ENCODE peak calls at places on chromosomes 11 and 22, in six cellular contexts. One of them, this sample, is unnamed.

GRCh38 chr11:32162906-32163305 is 72.0 kb downstream of the RCN1 start:
- DNase-seq in upper lobe of right lung: no peak
- DNase-seq in epithelial cell of esophagus: no peak
- DNase-seq in cardiac muscle cell: no peak
- DNase-seq in foreskin fibroblast: no peak
- DNase-seq in mucosa of descending colon: no peak
- DNase-seq in this sample: no peak

GRCh38 chr11:96199563-96200025 is 143.4 kb downstream of the MAML2 start:
- DNase-seq in mucosa of descending colon: no peak
- DNase-seq in cardiac muscle cell: no peak
- DNase-seq in upper lobe of right lung: no peak
- DNase-seq in epithelial cell of esophagus: peak
- DNase-seq in foreskin fibroblast: no peak
- DNase-seq in this sample: no peak

GRCh38 chr11:47408598-47409439 is 429 bp downstream of the SLC39A13 start:
- DNase-seq in foreskin fibroblast: peak
- DNase-seq in mucosa of descending colon: peak
- DNase-seq in upper lobe of right lung: peak
- DNase-seq in cardiac muscle cell: no peak
- DNase-seq in epithelial cell of esophagus: peak
- DNase-seq in this sample: peak

GRCh38 chr11:17532814-17533213 is 11.4 kb downstream of the USH1C start:
- DNase-seq in upper lobe of right lung: no peak
- DNase-seq in foreskin fibroblast: no peak
- DNase-seq in cardiac muscle cell: no peak
- DNase-seq in mucosa of descending colon: no peak
- DNase-seq in epithelial cell of esophagus: no peak
- DNase-seq in this sample: no peak

GRCh38 chr11:44684886-44685285 is 41.9 kb upstream of the TSPAN18 start:
- DNase-seq in upper lobe of right lung: no peak
- DNase-seq in mucosa of descending colon: no peak
- DNase-seq in epithelial cell of esophagus: no peak
- DNase-seq in foreskin fibroblast: no peak
- DNase-seq in cardiac muscle cell: no peak
- DNase-seq in this sample: no peak

GRCh38 chr11:107018274-107018901 is at the start of gene GUCY1A2:
- DNase-seq in foreskin fibroblast: peak
- DNase-seq in mucosa of descending colon: no peak
- DNase-seq in upper lobe of right lung: no peak
- DNase-seq in cardiac muscle cell: peak
- DNase-seq in epithelial cell of esophagus: no peak
- DNase-seq in this sample: no peak

GRCh38 chr11:44016129-44016528 is 31.7 kb upstream of the ACCSL start:
- DNase-seq in epithelial cell of esophagus: no peak
- DNase-seq in upper lobe of right lung: no peak
- DNase-seq in mucosa of descending colon: no peak
- DNase-seq in foreskin fibroblast: peak
- DNase-seq in cardiac muscle cell: no peak
- DNase-seq in this sample: peak

GRCh38 chr11:72793081-72793451 is 781 bp downstream of the STARD10 start:
- DNase-seq in epithelial cell of esophagus: no peak
- DNase-seq in cardiac muscle cell: no peak
- DNase-seq in mucosa of descending colon: no peak
- DNase-seq in foreskin fibroblast: no peak
- DNase-seq in upper lobe of right lung: no peak
- DNase-seq in this sample: no peak

GRCh38 chr11:36349345-36350136 is 53.5 kb downstream of the PRR5L start:
- DNase-seq in epithelial cell of esophagus: no peak
- DNase-seq in mucosa of descending colon: no peak
- DNase-seq in foreskin fibroblast: no peak
- DNase-seq in upper lobe of right lung: no peak
- DNase-seq in cardiac muscle cell: no peak
- DNase-seq in this sample: no peak

GRCh38 chr11:45147017-45147728 is 734 bp downstream of the PRDM11 start:
- DNase-seq in cardiac muscle cell: peak
- DNase-seq in mucosa of descending colon: peak
- DNase-seq in foreskin fibroblast: peak
- DNase-seq in upper lobe of right lung: peak
- DNase-seq in epithelial cell of esophagus: peak
- DNase-seq in this sample: peak

GRCh38 chr22:19204640-19205039 is 26.1 kb upstream of the SLC25A1 start:
- DNase-seq in upper lobe of right lung: peak
- DNase-seq in cardiac muscle cell: no peak
- DNase-seq in epithelial cell of esophagus: no peak
- DNase-seq in foreskin fibroblast: no peak
- DNase-seq in mucosa of descending colon: peak
- DNase-seq in this sample: no peak

GRCh38 chr11:83319346-83319745 is 33.2 kb upstream of the CCDC90B start:
- DNase-seq in foreskin fibroblast: no peak
- DNase-seq in cardiac muscle cell: no peak
- DNase-seq in mucosa of descending colon: no peak
- DNase-seq in epithelial cell of esophagus: peak
- DNase-seq in upper lobe of right lung: no peak
- DNase-seq in this sample: no peak

GRCh38 chr22:26656896-26657851 is at the start of gene MIAT:
- DNase-seq in foreskin fibroblast: peak
- DNase-seq in upper lobe of right lung: peak
- DNase-seq in epithelial cell of esophagus: peak
- DNase-seq in mucosa of descending colon: peak
- DNase-seq in cardiac muscle cell: no peak
- DNase-seq in this sample: no peak

GRCh38 chr11:65640483-65641207 is 2.7 kb downstream of the SIPA1 start:
- DNase-seq in cardiac muscle cell: no peak
- DNase-seq in epithelial cell of esophagus: no peak
- DNase-seq in mucosa of descending colon: peak
- DNase-seq in foreskin fibroblast: no peak
- DNase-seq in upper lobe of right lung: peak
- DNase-seq in this sample: no peak

GRCh38 chr11:65641233-65642013 is 3.5 kb downstream of the SIPA1 start:
- DNase-seq in cardiac muscle cell: no peak
- DNase-seq in upper lobe of right lung: no peak
- DNase-seq in mucosa of descending colon: no peak
- DNase-seq in epithelial cell of esophagus: no peak
- DNase-seq in foreskin fibroblast: no peak
- DNase-seq in this sample: no peak

GRCh38 chr11:65637794-65638317 is at the start of gene SIPA1:
- DNase-seq in epithelial cell of esophagus: peak
- DNase-seq in upper lobe of right lung: peak
- DNase-seq in cardiac muscle cell: peak
- DNase-seq in mucosa of descending colon: peak
- DNase-seq in foreskin fibroblast: peak
- DNase-seq in this sample: peak

GRCh38 chr11:65642014-65642671 is 4.2 kb downstream of the SIPA1 start:
- DNase-seq in cardiac muscle cell: peak
- DNase-seq in epithelial cell of esophagus: no peak
- DNase-seq in mucosa of descending colon: no peak
- DNase-seq in upper lobe of right lung: no peak
- DNase-seq in foreskin fibroblast: peak
- DNase-seq in this sample: no peak

DNA sequence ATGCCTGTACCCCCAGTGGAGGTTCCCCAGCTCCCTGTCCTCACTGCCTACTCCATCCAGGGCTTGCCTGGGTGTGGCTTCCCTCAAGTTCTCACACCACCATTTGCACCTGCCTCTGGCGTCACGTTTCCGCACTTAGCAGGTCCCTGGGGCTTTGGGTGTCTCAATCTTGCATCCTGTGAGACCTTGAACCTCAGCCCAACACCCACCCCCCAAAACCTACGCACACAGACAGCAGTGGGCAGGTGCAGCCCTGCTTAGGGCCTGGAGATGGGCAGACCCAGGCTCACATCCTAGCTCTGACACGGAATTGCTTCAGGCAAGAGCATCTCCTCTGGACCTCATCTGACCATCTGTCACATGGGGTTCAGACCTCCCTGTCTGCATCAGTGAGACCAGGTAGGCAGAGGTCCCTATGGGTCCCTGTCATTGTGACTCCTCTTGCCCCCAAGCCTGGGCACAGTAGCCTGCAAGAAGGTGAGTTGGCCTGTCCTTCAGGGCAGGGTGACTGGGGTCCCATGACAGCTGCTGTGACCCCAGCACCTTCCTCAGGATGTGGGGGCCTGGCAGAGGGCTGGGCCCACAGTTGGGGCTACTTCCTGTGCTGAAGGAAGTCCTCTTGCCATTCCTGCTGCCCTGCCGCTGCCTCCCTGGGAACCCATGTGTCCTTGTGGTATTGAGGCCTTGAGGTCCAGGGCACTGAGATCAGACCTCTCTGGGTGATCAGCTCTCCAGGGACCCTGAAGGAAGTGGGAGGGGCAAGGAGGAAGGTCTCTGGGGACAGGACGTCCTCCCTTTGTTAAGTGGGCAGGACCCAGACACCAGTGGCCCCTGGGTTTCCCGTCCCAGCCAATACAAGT is 2.0 kb downstream of the SIPA1 start:
- DNase-seq in cardiac muscle cell: no peak
- DNase-seq in foreskin fibroblast: no peak
- DNase-seq in upper lobe of right lung: no peak
- DNase-seq in mucosa of descending colon: peak
- DNase-seq in epithelial cell of esophagus: no peak
- DNase-seq in this sample: no peak
- H3K4me3 ChIP-seq in cardiac muscle cell: no peak
- H3K4me3 ChIP-seq in foreskin fibroblast: no peak
- H3K4me3 ChIP-seq in upper lobe of right lung: peak
- H3K4me3 ChIP-seq in mucosa of descending colon: no peak
- H3K4me3 ChIP-seq in epithelial cell of esophagus: no peak
- H3K4me3 ChIP-seq in this sample: no peak

GRCh38 chr11:13347901-13348300 is 70.3 kb downstream of the BMAL1 start:
- DNase-seq in mucosa of descending colon: no peak
- DNase-seq in cardiac muscle cell: no peak
- DNase-seq in epithelial cell of esophagus: no peak
- DNase-seq in foreskin fibroblast: no peak
- DNase-seq in upper lobe of right lung: no peak
- DNase-seq in this sample: no peak

GRCh38 chr11:13343931-13344717 is 66.5 kb downstream of the BMAL1 start:
- DNase-seq in cardiac muscle cell: peak
- DNase-seq in upper lobe of right lung: no peak
- DNase-seq in foreskin fibroblast: peak
- DNase-seq in mucosa of descending colon: peak
- DNase-seq in epithelial cell of esophagus: peak
- DNase-seq in this sample: peak

GRCh38 chr11:13343067-13343466 is 65.5 kb downstream of the BMAL1 start:
- DNase-seq in epithelial cell of esophagus: no peak
- DNase-seq in mucosa of descending colon: no peak
- DNase-seq in upper lobe of right lung: no peak
- DNase-seq in cardiac muscle cell: no peak
- DNase-seq in foreskin fibroblast: no peak
- DNase-seq in this sample: no peak

GRCh38 chr11:13346470-13346869 is 68.9 kb downstream of the BMAL1 start:
- DNase-seq in epithelial cell of esophagus: no peak
- DNase-seq in foreskin fibroblast: no peak
- DNase-seq in mucosa of descending colon: no peak
- DNase-seq in upper lobe of right lung: no peak
- DNase-seq in cardiac muscle cell: no peak
- DNase-seq in this sample: no peak

DNA sequence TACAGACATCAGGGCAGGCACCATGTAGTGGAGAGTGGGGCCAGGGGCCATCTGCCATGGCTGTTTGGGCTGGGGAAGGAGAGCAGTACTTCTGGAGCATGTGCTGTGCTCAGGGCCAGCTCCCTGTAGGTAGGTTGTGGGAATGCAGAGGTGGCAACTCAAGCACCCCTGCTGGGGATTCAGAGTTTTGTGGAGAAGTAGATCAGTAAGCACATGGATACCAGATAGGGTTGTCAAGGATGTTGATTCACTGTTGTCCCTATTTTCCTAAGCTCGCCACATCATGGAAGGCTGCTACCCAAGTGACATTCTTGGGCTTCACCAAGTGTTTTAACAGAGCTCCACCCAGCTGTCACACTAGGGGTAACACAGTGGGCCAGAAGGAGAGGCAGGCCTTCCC is 67.2 kb downstream of the BMAL1 start:
- DNase-seq in cardiac muscle cell: no peak
- DNase-seq in epithelial cell of esophagus: no peak
- DNase-seq in foreskin fibroblast: no peak
- DNase-seq in mucosa of descending colon: no peak
- DNase-seq in upper lobe of right lung: no peak
- DNase-seq in this sample: no peak
- TF ChIP-seq CTCF in cardiac muscle cell: no peak
- TF ChIP-seq CTCF in epithelial cell of esophagus: no peak
- TF ChIP-seq CTCF in foreskin fibroblast: no peak
- TF ChIP-seq CTCF in mucosa of descending colon: no peak
- TF ChIP-seq CTCF in upper lobe of right lung: no peak
- TF ChIP-seq CTCF in this sample: no peak

GRCh38 chr11:94125408-94126120 is 3.1 kb upstream of the PANX1 start:
- DNase-seq in upper lobe of right lung: no peak
- DNase-seq in cardiac muscle cell: no peak
- DNase-seq in epithelial cell of esophagus: no peak
- DNase-seq in foreskin fibroblast: no peak
- DNase-seq in mucosa of descending colon: no peak
- DNase-seq in this sample: no peak
- H3K4me3 ChIP-seq in upper lobe of right lung: no peak
- H3K4me3 ChIP-seq in cardiac muscle cell: no peak
- H3K4me3 ChIP-seq in epithelial cell of esophagus: no peak
- H3K4me3 ChIP-seq in foreskin fibroblast: no peak
- H3K4me3 ChIP-seq in mucosa of descending colon: no peak
- H3K4me3 ChIP-seq in this sample: no peak

GRCh38 chr11:117820071-117820470 is 4.5 kb downstream of the FXYD2 start:
- DNase-seq in cardiac muscle cell: no peak
- DNase-seq in foreskin fibroblast: no peak
- DNase-seq in upper lobe of right lung: no peak
- DNase-seq in mucosa of descending colon: peak
- DNase-seq in epithelial cell of esophagus: no peak
- DNase-seq in this sample: no peak

GRCh38 chr11:117819096-117820040 is 5.2 kb downstream of the FXYD2 start:
- DNase-seq in cardiac muscle cell: peak
- DNase-seq in mucosa of descending colon: peak
- DNase-seq in foreskin fibroblast: peak
- DNase-seq in epithelial cell of esophagus: peak
- DNase-seq in upper lobe of right lung: no peak
- DNase-seq in this sample: peak

GRCh38 chr11:117817213-117818035 is 7.1 kb downstream of the FXYD2 start:
- DNase-seq in epithelial cell of esophagus: peak
- DNase-seq in cardiac muscle cell: peak
- DNase-seq in mucosa of descending colon: peak
- DNase-seq in upper lobe of right lung: peak
- DNase-seq in foreskin fibroblast: peak
- DNase-seq in this sample: peak

GRCh38 chr11:117816846-117817212 is 7.7 kb downstream of the FXYD2 start:
- DNase-seq in epithelial cell of esophagus: no peak
- DNase-seq in foreskin fibroblast: no peak
- DNase-seq in upper lobe of right lung: no peak
- DNase-seq in cardiac muscle cell: no peak
- DNase-seq in mucosa of descending colon: no peak
- DNase-seq in this sample: no peak

GRCh38 chr11:117818036-117818858 is 6.3 kb downstream of the FXYD2 start:
- DNase-seq in upper lobe of right lung: no peak
- DNase-seq in foreskin fibroblast: no peak
- DNase-seq in mucosa of descending colon: no peak
- DNase-seq in cardiac muscle cell: no peak
- DNase-seq in epithelial cell of esophagus: peak
- DNase-seq in this sample: no peak
- TF ChIP-seq CTCF in upper lobe of right lung: no peak
- TF ChIP-seq CTCF in foreskin fibroblast: no peak
- TF ChIP-seq CTCF in mucosa of descending colon: no peak
- TF ChIP-seq CTCF in cardiac muscle cell: no peak
- TF ChIP-seq CTCF in epithelial cell of esophagus: no peak
- TF ChIP-seq CTCF in this sample: no peak

This sample was measured in HFF-Myc.